ENCODE peak calls at places on chromosomes 3 and 15, in five cellular contexts. G is colonic mucosa; N is activated CD4-positive, alpha-beta T cell treated with anti-CD3 and anti-CD28 coated beads for 24 hours; A is caudate nucleus; V is foreskin fibroblast. S is an unnamed sample.
A peak's percentile ranks its signal among the peaks of the same experiment; 100 is the strongest.

GRCh38 chr3:55718475-55718874 is 231.4 kb upstream of the WNT5A start:
- DNase-seq in V (peak; percentile 65), G (no peak), N (no peak), A (no peak), S (no peak)

GRCh38 chr3:129428020-129428381 is 435 bp downstream of the EFCAB12 start:
- DNase-seq in V (no peak), N (no peak), G (no peak), A (no peak), S (no peak)

GRCh38 chr3:131541288-131541687 is 38.5 kb upstream of the MRPL3 start:
- DNase-seq in V (no peak), G (no peak), N (no peak), A (no peak), S (no peak)

GRCh38 chr3:55554621-55555020 is 67.5 kb upstream of the WNT5A start:
- DNase-seq in N (no peak), G (no peak), V (no peak), A (no peak), S (no peak)

GRCh38 chr3:190217081-190217480 is 96.4 kb upstream of the P3H2 start:
- DNase-seq in V (peak; percentile 61), N (no peak), A (no peak), G (no peak), S (no peak)

GRCh38 chr15:70099966-70100494 is 2.3 kb upstream of the TLE3 start:
- DNase-seq in G (no peak), V (peak; percentile 26), N (no peak), A (no peak), S (no peak)

GRCh38 chr3:193680220-193680619 is 87.2 kb downstream of the OPA1 start:
- DNase-seq in A (no peak), G (no peak), V (no peak), N (no peak), S (no peak)

GRCh38 chr3:185353823-185354614 is 8.9 kb upstream of the MAP3K13 start:
- DNase-seq in A (no peak), N (peak; percentile 49), V (peak; percentile 69), G (peak; percentile 83), S (no peak)

GRCh38 chr3:112855883-112856282 is 9.2 kb upstream of the CD200R1L start:
- DNase-seq in A (no peak), N (no peak), V (no peak), G (no peak), S (no peak)

GRCh38 chr3:127002195-127003174 is 19.6 kb downstream of the PLXNA1 start:
- DNase-seq in A (no peak), V (peak; percentile 98), N (no peak), G (peak; percentile 54), S (no peak)

GRCh38 chr15:88375234-88375926 is 91.8 kb downstream of the MRPL46 start:
- DNase-seq in V (peak; percentile 71), A (peak; percentile 26), G (no peak), N (no peak), S (no peak)

GRCh38 chr15:36632196-36632595 is 52.8 kb downstream of the CDIN1 start:
- DNase-seq in A (no peak), G (no peak), V (peak; percentile 69), N (no peak), S (no peak)

S was measured in D721Med.